ENCODE peak calls at places on chromosomes 5 and 9, in eight cellular contexts. V is AG09319, R is GM10248, O is prostate gland, D is mesothelial cell of epicardium, J is cardiac fibroblast, F is HCT116, S is GM20000. E is an unnamed sample.

GRCh38 chr9:116100711-116101111 is 52.9 kb upstream of the PAPPA start:
- DNase-seq in D (no peak), J (peak), S (no peak), O (no peak), F (no peak), V (no peak), R (no peak), E (no peak)

GRCh38 chr5:148446591-148446990 is 62.8 kb downstream of the FBXO38 start:
- DNase-seq in J (no peak), F (no peak), O (no peak), V (no peak), D (no peak), R (no peak), S (no peak), E (no peak)

GRCh38 chr9:106467113-106467846 is 395.7 kb upstream of the ZNF462 start:
- DNase-seq in V (no peak), O (no peak), D (peak), R (no peak), J (no peak), S (no peak), F (no peak), E (no peak)

GRCh38 chr5:159547466-159548195 is 217.3 kb upstream of the IL12B start:
- DNase-seq in S (no peak), R (no peak), O (no peak), F (no peak), D (no peak), V (no peak), J (peak), E (no peak)

GRCh38 chr9:131590907-131591844 is 45.9 kb downstream of the PRRT1B start:
- DNase-seq in R (peak), O (peak), D (peak), V (peak), S (peak), J (peak), F (peak), E (peak)

GRCh38 chr5:175717837-175718236 is 60.0 kb downstream of the HRH2 start:
- DNase-seq in S (no peak), F (no peak), D (no peak), O (no peak), J (no peak), V (no peak), R (no peak), E (no peak)

GRCh38 chr9:111662851-111663823 is 1.7 kb downstream of the GNG10 start:
- DNase-seq in S (no peak), D (no peak), F (no peak), O (no peak), J (no peak), V (no peak), R (no peak), E (no peak)

GRCh38 chr5:138000102-138000723 is 32.7 kb downstream of the FAM13B start:
- DNase-seq in F (peak), O (no peak), S (no peak), R (no peak), J (peak), V (no peak), D (no peak), E (no peak)

GRCh38 chr5:61313960-61314681 is 17.9 kb upstream of the ZSWIM6 start:
- DNase-seq in V (no peak), J (peak), F (no peak), R (no peak), S (no peak), O (no peak), D (no peak), E (no peak)

GRCh38 chr9:112404367-112404979 is 24.6 kb downstream of the HSDL2 start:
- DNase-seq in S (no peak), R (no peak), O (no peak), V (no peak), D (no peak), F (no peak), J (peak), E (no peak)

GRCh38 chr5:95901676-95902646 is 59.7 kb downstream of the ELL2 start:
- DNase-seq in D (no peak), O (no peak), F (peak), V (no peak), S (no peak), R (no peak), J (peak), E (no peak)

GRCh38 chr9:2802494-2802921 is 41.4 kb downstream of the PUM3 start:
- DNase-seq in V (no peak), F (no peak), D (no peak), J (peak), R (no peak), O (no peak), S (no peak), E (no peak)

GRCh38 chr5:127785098-127785927 is 82.1 kb downstream of the CCDC192 start:
- DNase-seq in S (no peak), D (no peak), J (peak), F (no peak), O (no peak), R (no peak), V (peak), E (no peak)

GRCh38 chr5:165119175-165119574 is 1613.8 kb downstream of the MAT2B start:
- DNase-seq in J (no peak), F (no peak), D (no peak), S (no peak), O (no peak), R (no peak), V (no peak), E (no peak)

GRCh38 chr5:156920042-156920860 is 42.8 kb downstream of the TIMD4 start:
- DNase-seq in V (no peak), D (no peak), F (no peak), S (no peak), O (no peak), J (no peak), R (no peak), E (no peak)

GRCh38 chr5:90548069-90548593 is 10.5 kb upstream of the ADGRV1 start:
- DNase-seq in D (no peak), S (no peak), V (no peak), O (peak), J (no peak), F (peak), R (no peak), E (no peak)

GRCh38 chr9:87810008-87810407 is 72.7 kb upstream of the SPATA31E1 start:
- DNase-seq in D (no peak), F (no peak), J (no peak), S (no peak), O (no peak), R (no peak), V (no peak), E (no peak)

GRCh38 chr9:87816041-87816440 is 66.6 kb upstream of the SPATA31E1 start:
- DNase-seq in D (no peak), V (no peak), S (no peak), R (no peak), O (peak), F (no peak), J (peak), E (no peak)

GRCh38 chr9:87812375-87813118 is 70.1 kb upstream of the SPATA31E1 start:
- DNase-seq in R (peak), S (peak), V (peak), O (peak), F (no peak), D (no peak), J (peak), E (peak)

GRCh38 chr9:87810691-87811178 is 71.9 kb upstream of the SPATA31E1 start:
- DNase-seq in R (no peak), S (no peak), V (no peak), D (no peak), J (no peak), F (no peak), O (no peak), E (no peak)

GRCh38 chr9:87813119-87813463 is 69.6 kb upstream of the SPATA31E1 start:
- DNase-seq in R (no peak), S (no peak), F (no peak), V (no peak), O (no peak), J (no peak), D (no peak), E (no peak)
- TF ChIP-seq CTCF in R (no peak), S (no peak), F (no peak), V (no peak), O (no peak), J (no peak), D (no peak), E (no peak)

GRCh38 chr9:136769710-136770191 is 5.4 kb upstream of the LCN15 start:
- DNase-seq in V (no peak), O (no peak), R (peak), F (no peak), D (no peak), J (no peak), S (peak), E (peak)
- TF ChIP-seq CTCF in V (peak), O (no peak), R (peak), F (peak), D (peak), J (peak), S (peak), E (peak)

GRCh38 chr9:30964332-30964731 is 1420.1 kb upstream of the ACO1 start:
- DNase-seq in F (no peak), O (no peak), R (no peak), V (no peak), J (no peak), S (no peak), D (no peak), E (no peak)

GRCh38 chr9:30970186-30970585 is 1414.3 kb upstream of the ACO1 start:
- DNase-seq in F (no peak), D (no peak), O (no peak), S (no peak), V (no peak), R (no peak), J (no peak), E (no peak)

GRCh38 chr9:30972654-30973053 is 1411.8 kb upstream of the ACO1 start:
- DNase-seq in D (no peak), V (no peak), R (no peak), J (no peak), O (no peak), F (no peak), S (no peak), E (no peak)

GRCh38 chr9:30967484-30967883 is 1417.0 kb upstream of the ACO1 start:
- DNase-seq in J (no peak), V (no peak), R (no peak), O (no peak), S (no peak), D (no peak), F (peak), E (no peak)
- TF ChIP-seq CTCF in J (no peak), V (no peak), R (no peak), O (no peak), S (no peak), D (no peak), F (peak), E (no peak)

GRCh38 chr9:124485201-124485600 is 22.0 kb downstream of the NR5A1 start:
- DNase-seq in R (no peak), J (no peak), S (no peak), O (no peak), F (no peak), D (no peak), V (no peak), E (no peak)
- TF ChIP-seq CTCF in R (no peak), J (no peak), S (no peak), O (no peak), F (no peak), D (no peak), V (no peak), E (no peak)

GRCh38 chr9:89315482-89315881 is 2.8 kb upstream of the SECISBP2 start:
- DNase-seq in R (no peak), V (no peak), S (no peak), D (no peak), F (no peak), J (no peak), O (no peak), E (no peak)

GRCh38 chr9:89323257-89323841 is 5.0 kb downstream of the SECISBP2 start:
- DNase-seq in S (no peak), F (no peak), V (no peak), J (no peak), D (no peak), O (no peak), R (no peak), E (no peak)

GRCh38 chr9:89317282-89317681 is 1.0 kb upstream of the SECISBP2 start:
- DNase-seq in F (no peak), D (no peak), J (no peak), O (no peak), V (no peak), R (no peak), S (no peak), E (no peak)

GRCh38 chr9:89318123-89319014 is at the start of gene SECISBP2:
- DNase-seq in J (peak), F (peak), S (peak), V (peak), R (peak), O (peak), D (peak), E (peak)

DNA sequence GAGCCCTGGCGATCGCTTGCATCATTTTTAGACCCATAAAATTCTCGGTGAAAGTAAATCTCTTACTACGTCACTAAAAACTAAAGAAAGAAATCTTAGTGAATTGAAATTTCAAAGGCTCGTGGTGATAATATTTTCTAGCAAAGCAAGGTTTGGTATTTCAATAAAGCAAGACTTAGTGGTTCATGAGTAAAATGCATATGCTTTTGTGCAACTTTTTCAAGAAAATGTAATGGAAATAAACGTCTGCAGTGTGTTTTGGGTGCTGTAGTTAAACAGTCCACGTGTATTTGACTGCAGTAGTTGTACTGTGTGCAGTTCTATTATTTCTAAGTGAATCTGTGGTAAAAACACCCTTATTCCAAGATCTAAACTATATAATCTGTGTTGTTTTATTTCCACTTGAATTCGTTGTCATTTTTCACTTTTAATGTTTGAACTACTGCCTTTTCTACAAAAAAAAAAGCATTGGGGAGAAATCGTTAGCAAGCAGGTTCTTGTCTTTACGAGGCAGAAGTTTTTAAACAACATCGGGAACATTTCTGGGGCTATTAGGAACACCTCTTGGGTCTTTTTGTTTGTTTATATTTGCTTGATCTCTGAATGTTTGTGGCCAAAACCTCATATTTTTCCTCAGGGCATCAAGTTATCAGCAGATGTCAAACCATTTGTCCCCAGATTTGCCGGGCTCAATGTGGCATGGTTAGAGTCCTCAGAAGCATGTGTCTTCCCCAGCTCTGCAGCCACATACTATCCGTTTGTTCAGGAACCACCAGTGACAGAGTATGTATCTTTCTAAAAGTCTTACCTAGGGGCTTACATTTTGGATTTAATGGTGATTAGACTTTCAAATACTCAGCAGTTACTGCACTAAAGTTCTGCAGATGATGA is 960 bp downstream of the SECISBP2 start:
- DNase-seq in V (no peak), O (no peak), F (no peak), J (no peak), D (no peak), R (no peak), S (no peak), E (no peak)
- TF ChIP-seq CTCF in V (no peak), O (no peak), F (no peak), J (no peak), D (no peak), R (no peak), S (no peak), E (no peak)

E was measured in GM13976.